ENCODE peak calls at places on chromosomes 4 and X, in nine cellular contexts. J, X, V, Y, T, U, W, N and R are unnamed samples.

GRCh38 chr4:88062843-88063242 is 55.4 kb downstream of the PKD2 start:
- DNase-seq in J (no peak), X (no peak), V (no peak), Y (no peak), T (no peak), U (no peak), W (no peak), N (no peak), R (no peak)

GRCh38 chr4:90174622-90175023 is 47.4 kb downstream of the CCSER1 start:
- DNase-seq in J (no peak), X (no peak), V (no peak), Y (no peak), T (no peak), U (no peak), W (no peak), N (no peak), R (no peak)

GRCh38 chrX:139798701-139799100 is 90.7 kb upstream of the MCF2 start:
- DNase-seq in J (no peak), X (no peak), V (no peak), Y (no peak), T (no peak), U (no peak), W (no peak), N (no peak), R (no peak)

GRCh38 chr4:150251752-150252190 is 173.5 kb downstream of the DCLK2 start:
- DNase-seq in J (no peak), X (no peak), V (no peak), Y (no peak), T (no peak), U (no peak), W (no peak), N (no peak), R (no peak)

GRCh38 chr4:21898101-21898500 is 50.5 kb downstream of the KCNIP4 start:
- DNase-seq in J (no peak), X (no peak), V (no peak), Y (no peak), T (no peak), U (no peak), W (no peak), N (no peak), R (no peak)

GRCh38 chr4:85823295-85823694 is 348.3 kb downstream of the ARHGAP24 start:
- DNase-seq in J (no peak), X (no peak), V (no peak), Y (peak), T (peak), U (no peak), W (peak), N (peak), R (peak)

GRCh38 chr4:164012396-164013027 is 518.0 kb downstream of the TMA16 start:
- DNase-seq in J (peak), X (peak), V (peak), Y (peak), T (no peak), U (no peak), W (no peak), N (no peak), R (no peak)

GRCh38 chr4:101355767-101356702 is 8.7 kb upstream of the PPP3CA start:
- DNase-seq in J (no peak), X (no peak), V (no peak), Y (peak), T (peak), U (no peak), W (no peak), N (no peak), R (no peak)

GRCh38 chr4:16686195-16686594 is 212.2 kb downstream of the LDB2 start:
- DNase-seq in J (peak), X (no peak), V (no peak), Y (peak), T (peak), U (no peak), W (no peak), N (no peak), R (no peak)

GRCh38 chr4:98996056-98996941 is 778 bp downstream of the METAP1 start:
- DNase-seq in J (no peak), X (no peak), V (peak), Y (peak), T (peak), U (no peak), W (peak), N (peak), R (no peak)

GRCh38 chr4:35151816-35152572 is 1092.3 kb downstream of the ARAP2 start:
- DNase-seq in J (peak), X (peak), V (peak), Y (no peak), T (no peak), U (no peak), W (no peak), N (no peak), R (no peak)

GRCh38 chr4:10115657-10116624 is 658 bp downstream of the WDR1 start:
- DNase-seq in J (no peak), X (no peak), V (peak), Y (no peak), T (peak), U (peak), W (no peak), N (peak), R (peak)

GRCh38 chr4:113636438-113636818 is 125.1 kb downstream of the CAMK2D start:
- DNase-seq in J (no peak), X (peak), V (no peak), Y (peak), T (no peak), U (no peak), W (no peak), N (no peak), R (no peak)

GRCh38 chr4:183960021-183960420 is 54.9 kb downstream of the STOX2 start:
- DNase-seq in J (peak), X (peak), V (peak), Y (peak), T (peak), U (no peak), W (peak), N (peak), R (peak)

GRCh38 chrX:1442724-1443367 is 9.9 kb downstream of the ASMTL start:
- DNase-seq in J (no peak), X (no peak), V (no peak), Y (no peak), T (no peak), U (peak), W (no peak), N (peak), R (peak)

GRCh38 chrX:40843643-40844042 is 108.3 kb upstream of the MED14 start:
- DNase-seq in J (no peak), X (no peak), V (no peak), Y (no peak), T (no peak), U (no peak), W (no peak), N (no peak), R (no peak)

GRCh38 chr4:41887821-41888699 is 47.2 kb upstream of the TMEM33 start:
- DNase-seq in J (peak), X (peak), V (peak), Y (peak), T (peak), U (no peak), W (peak), N (no peak), R (no peak)

GRCh38 chrX:119853449-119853848 is 686 bp upstream of the UPF3B start:
- DNase-seq in J (no peak), X (no peak), V (no peak), Y (no peak), T (peak), U (no peak), W (no peak), N (no peak), R (no peak)

GRCh38 chr4:128682942-128683666 is 126.4 kb upstream of the JADE1 start:
- DNase-seq in J (no peak), X (no peak), V (no peak), Y (no peak), T (no peak), U (no peak), W (no peak), N (no peak), R (no peak)

GRCh38 chrX:115147220-115147619 is 42.0 kb upstream of the RBMXL3 start:
- DNase-seq in J (peak), X (no peak), V (peak), Y (peak), T (peak), U (no peak), W (peak), N (no peak), R (no peak)

GRCh38 chr4:185534850-185535761 is at the start of gene PDLIM3:
- DNase-seq in J (peak), X (no peak), V (peak), Y (peak), T (peak), U (peak), W (no peak), N (peak), R (peak)

GRCh38 chr4:13327991-13328390 is 156.1 kb downstream of the RAB28 start:
- DNase-seq in J (no peak), X (no peak), V (no peak), Y (no peak), T (peak), U (no peak), W (no peak), N (no peak), R (no peak)

GRCh38 chrX:111492085-111492484 is 19.4 kb upstream of the SERTM2 start:
- DNase-seq in J (no peak), X (no peak), V (no peak), Y (no peak), T (no peak), U (no peak), W (no peak), N (no peak), R (no peak)

GRCh38 chrX:40102393-40103381 is 4.9 kb upstream of the BCOR start:
- DNase-seq in J (no peak), X (no peak), V (no peak), Y (no peak), T (no peak), U (no peak), W (no peak), N (no peak), R (no peak)

GRCh38 chr4:726816-727215 is 21.2 kb downstream of the PCGF3 start:
- DNase-seq in J (no peak), X (no peak), V (no peak), Y (no peak), T (no peak), U (no peak), W (no peak), N (no peak), R (no peak)

GRCh38 chr4:11182586-11183357 is 245.9 kb downstream of the HS3ST1 start:
- DNase-seq in J (no peak), X (no peak), V (no peak), Y (peak), T (no peak), U (no peak), W (no peak), N (no peak), R (no peak)

GRCh38 chr4:155336242-155336641 is 40.5 kb downstream of the MAP9 start:
- DNase-seq in J (no peak), X (no peak), V (no peak), Y (no peak), T (no peak), U (no peak), W (no peak), N (no peak), R (no peak)

GRCh38 chr4:71559957-71560541 is 221.2 kb downstream of the SLC4A4 start:
- DNase-seq in J (no peak), X (no peak), V (no peak), Y (peak), T (peak), U (no peak), W (no peak), N (no peak), R (no peak)